ENCODE peak calls at places on chromosomes 16 and 17, in five cellular contexts. One of them, this sample, is unnamed.
A peak's percentile ranks its signal among the peaks of the same experiment; 100 is the strongest.

GRCh38 chr17:57834146-57834741 is 15.6 kb downstream of the MRPS23 start:
- DNase-seq in activated effector memory CD4-positive, alpha-beta T cell treated with anti-CD3 and anti-CD28 coated beads, Interleukin-2, amount 50 U/mL, for 16 hours: no peak
- DNase-seq in EL: no peak
- DNase-seq in RCC 7860: peak; percentile 89
- DNase-seq in C1 segment of cervical spinal cord: no peak
- DNase-seq in this sample: peak; percentile 96

GRCh38 chr17:74713199-74713755 is 554 bp upstream of the CD300LF start:
- DNase-seq in activated effector memory CD4-positive, alpha-beta T cell treated with anti-CD3 and anti-CD28 coated beads, Interleukin-2, amount 50 U/mL, for 16 hours: no peak
- DNase-seq in EL: no peak
- DNase-seq in RCC 7860: no peak
- DNase-seq in C1 segment of cervical spinal cord: no peak
- DNase-seq in this sample: no peak

GRCh38 chr16:87586201-87586782 is 16.0 kb upstream of the JPH3 start:
- DNase-seq in activated effector memory CD4-positive, alpha-beta T cell treated with anti-CD3 and anti-CD28 coated beads, Interleukin-2, amount 50 U/mL, for 16 hours: no peak
- DNase-seq in EL: no peak
- DNase-seq in RCC 7860: no peak
- DNase-seq in C1 segment of cervical spinal cord: no peak
- DNase-seq in this sample: no peak

GRCh38 chr17:77319211-77320031 is 178.7 kb downstream of the SEC14L1 start:
- DNase-seq in activated effector memory CD4-positive, alpha-beta T cell treated with anti-CD3 and anti-CD28 coated beads, Interleukin-2, amount 50 U/mL, for 16 hours: peak; percentile 89
- DNase-seq in EL: peak; percentile 91
- DNase-seq in RCC 7860: peak; percentile 87
- DNase-seq in C1 segment of cervical spinal cord: peak; percentile 28
- DNase-seq in this sample: peak; percentile 89

GRCh38 chr17:77881545-77881944 is 77.0 kb upstream of the TNRC6C start:
- DNase-seq in activated effector memory CD4-positive, alpha-beta T cell treated with anti-CD3 and anti-CD28 coated beads, Interleukin-2, amount 50 U/mL, for 16 hours: peak; percentile 88
- DNase-seq in EL: peak; percentile 57
- DNase-seq in RCC 7860: no peak
- DNase-seq in C1 segment of cervical spinal cord: peak; percentile 41
- DNase-seq in this sample: no peak

GRCh38 chr17:61849674-61850073 is 13.7 kb downstream of the BRIP1 start:
- DNase-seq in activated effector memory CD4-positive, alpha-beta T cell treated with anti-CD3 and anti-CD28 coated beads, Interleukin-2, amount 50 U/mL, for 16 hours: no peak
- DNase-seq in EL: peak; percentile 9
- DNase-seq in RCC 7860: no peak
- DNase-seq in C1 segment of cervical spinal cord: no peak
- DNase-seq in this sample: no peak

GRCh38 chr16:68284847-68285246 is 20.5 kb downstream of the SLC7A6 start:
- DNase-seq in activated effector memory CD4-positive, alpha-beta T cell treated with anti-CD3 and anti-CD28 coated beads, Interleukin-2, amount 50 U/mL, for 16 hours: no peak
- DNase-seq in EL: no peak
- DNase-seq in RCC 7860: no peak
- DNase-seq in C1 segment of cervical spinal cord: no peak
- DNase-seq in this sample: no peak

GRCh38 chr16:87416826-87417471 is 24.8 kb downstream of the MAP1LC3B start:
- DNase-seq in activated effector memory CD4-positive, alpha-beta T cell treated with anti-CD3 and anti-CD28 coated beads, Interleukin-2, amount 50 U/mL, for 16 hours: no peak
- DNase-seq in EL: peak; percentile 47
- DNase-seq in RCC 7860: no peak
- DNase-seq in C1 segment of cervical spinal cord: no peak
- DNase-seq in this sample: peak; percentile 35

GRCh38 chr17:62725791-62726249 is 82.3 kb downstream of the MARCHF10 start:
- DNase-seq in activated effector memory CD4-positive, alpha-beta T cell treated with anti-CD3 and anti-CD28 coated beads, Interleukin-2, amount 50 U/mL, for 16 hours: no peak
- DNase-seq in EL: peak; percentile 90
- DNase-seq in RCC 7860: no peak
- DNase-seq in C1 segment of cervical spinal cord: no peak
- DNase-seq in this sample: peak; percentile 70

GRCh38 chr16:57060323-57061083 is 31.9 kb upstream of the CPNE2 start:
- DNase-seq in activated effector memory CD4-positive, alpha-beta T cell treated with anti-CD3 and anti-CD28 coated beads, Interleukin-2, amount 50 U/mL, for 16 hours: no peak
- DNase-seq in EL: no peak
- DNase-seq in RCC 7860: no peak
- DNase-seq in C1 segment of cervical spinal cord: no peak
- DNase-seq in this sample: no peak

GRCh38 chr17:7060165-7060890 is 16.4 kb upstream of the SLC16A11 start:
- DNase-seq in activated effector memory CD4-positive, alpha-beta T cell treated with anti-CD3 and anti-CD28 coated beads, Interleukin-2, amount 50 U/mL, for 16 hours: peak; percentile 73
- DNase-seq in EL: peak; percentile 60
- DNase-seq in RCC 7860: peak; percentile 98
- DNase-seq in C1 segment of cervical spinal cord: no peak
- DNase-seq in this sample: peak; percentile 99

GRCh38 chr16:58236831-58237230 is 38.9 kb upstream of the CSNK2A2 start:
- DNase-seq in activated effector memory CD4-positive, alpha-beta T cell treated with anti-CD3 and anti-CD28 coated beads, Interleukin-2, amount 50 U/mL, for 16 hours: no peak
- DNase-seq in EL: no peak
- DNase-seq in RCC 7860: no peak
- DNase-seq in C1 segment of cervical spinal cord: no peak
- DNase-seq in this sample: no peak